ENCODE peak calls at places on chromosomes 2 and 18, in six cellular contexts. K, Z, V, L, G and U are unnamed samples. For H3K4me1, the result is how much of the 10 kb centered on the place peaks cover.

GRCh38 chr2:236286866-236287545 is 22.8 kb upstream of the ASB18 start:
- DNase-seq in K (no peak), Z (peak), V (no peak), L (no peak), G (no peak), U (no peak)

GRCh38 chr2:226131299-226131784 is 668.3 kb downstream of the IRS1 start:
- DNase-seq in K (no peak), Z (no peak), V (no peak), L (no peak), G (no peak), U (no peak)

GRCh38 chr2:127153691-127154158 is 46.8 kb upstream of the BIN1 start:
- DNase-seq in K (no peak), Z (peak), V (no peak), L (no peak), G (no peak), U (no peak)

GRCh38 chr2:44526352-44526751 is 164.6 kb downstream of the CAMKMT start:
- DNase-seq in K (no peak), Z (no peak), V (no peak), L (no peak), G (no peak), U (no peak)

GRCh38 chr2:223526106-223526505 is 76.1 kb downstream of the SCG2 start:
- DNase-seq in K (no peak), Z (no peak), V (no peak), L (no peak), G (no peak), U (no peak)

GRCh38 chr2:120192280-120192679 is 30.9 kb downstream of the TMEM185B start:
- DNase-seq in K (no peak), Z (no peak), V (no peak), L (no peak), G (no peak), U (no peak)

GRCh38 chr2:149561309-149561926 is 26.2 kb downstream of the MMADHC start:
- DNase-seq in K (no peak), Z (peak), V (no peak), L (no peak), G (peak), U (no peak)

GRCh38 chr2:25145803-25146202 is 22.6 kb downstream of the POMC start:
- DNase-seq in K (no peak), Z (no peak), V (no peak), L (no peak), G (no peak), U (no peak)

GRCh38 chr18:36828157-36828629 is 609 bp downstream of the TPGS2 start:
- DNase-seq in K (no peak), Z (peak), V (no peak), L (no peak), G (peak), U (no peak)

GRCh38 chr2:192148620-192149321 is 46.0 kb downstream of the TMEFF2 start:
- DNase-seq in K (no peak), Z (peak), V (no peak), L (no peak), G (no peak), U (no peak)

GRCh38 chr2:241000831-241001321 is 2.5 kb downstream of the SNED1 start:
- DNase-seq in K (peak), Z (no peak), V (peak), L (no peak), G (no peak), U (peak)

GRCh38 chr2:222294996-222295367 is 3.8 kb downstream of the PAX3 start:
- DNase-seq in K (no peak), Z (no peak), V (no peak), L (no peak), G (peak), U (no peak)

GRCh38 chr2:152627010-152627957 is 90.0 kb downstream of the PRPF40A start:
- DNase-seq in K (no peak), Z (peak), V (no peak), L (no peak), G (peak), U (no peak)

GRCh38 chr2:100929142-100929541 is 72.9 kb upstream of the RPL31 start:
- DNase-seq in K (no peak), Z (peak), V (no peak), L (no peak), G (no peak), U (no peak)

GRCh38 chr2:27231921-27232320 is 14.8 kb downstream of the CAD start:
- DNase-seq in K (no peak), Z (no peak), V (no peak), L (no peak), G (no peak), U (no peak)

GRCh38 chr2:211745295-211746097 is 793.1 kb downstream of the ERBB4 start:
- DNase-seq in K (peak), Z (peak), V (no peak), L (no peak), G (peak), U (peak)

GRCh38 chr2:129906861-129907235 is 72.6 kb upstream of the RAB6C start:
- DNase-seq in K (no peak), Z (no peak), V (no peak), L (no peak), G (no peak), U (no peak)

GRCh38 chr2:101540518-101540917 is 65.6 kb upstream of the RFX8 start:
- DNase-seq in K (no peak), Z (peak), V (no peak), L (no peak), G (no peak), U (no peak)

GRCh38 chr2:170377469-170378207 is 199.7 kb downstream of the MYO3B start:
- DNase-seq in K (no peak), Z (no peak), V (no peak), L (no peak), G (no peak), U (no peak)

GRCh38 chr2:152054593-152054992 is 44.3 kb downstream of the CACNB4 start:
- DNase-seq in K (no peak), Z (peak), V (no peak), L (no peak), G (no peak), U (no peak)

GRCh38 chr2:62200291-62200841 is 4.5 kb downstream of the B3GNT2 start:
- DNase-seq in K (no peak), Z (no peak), V (no peak), L (no peak), G (no peak), U (no peak)

GRCh38 chr2:129935118-129935517 is 44.3 kb upstream of the RAB6C start:
- DNase-seq in K (no peak), Z (no peak), V (no peak), L (no peak), G (peak), U (no peak)

GRCh38 chr2:188600536-188601210 is 309.0 kb downstream of the GULP1 start:
- DNase-seq in K (no peak), Z (peak), V (no peak), L (no peak), G (no peak), U (no peak)

GRCh38 chr2:71880846-71881610 is 266.6 kb downstream of the CYP26B1 start:
- DNase-seq in K (peak), Z (peak), V (peak), L (peak), G (no peak), U (no peak)

GRCh38 chr2:28751956-28752607 is 452 bp downstream of the PPP1CB start:
- DNase-seq in K (peak), Z (no peak), V (no peak), L (no peak), G (peak), U (no peak)

GRCh38 chr2:45706028-45706427 is 54.6 kb downstream of the PRKCE start:
- DNase-seq in K (no peak), Z (no peak), V (no peak), L (no peak), G (no peak), U (no peak)

GRCh38 chr2:198287706-198288105 is 483.3 kb downstream of the PLCL1 start:
- DNase-seq in K (no peak), Z (peak), V (no peak), L (no peak), G (no peak), U (no peak)

GRCh38 chr2:99386011-99386410 is 48.8 kb downstream of the EIF5B start:
- DNase-seq in K (no peak), Z (no peak), V (no peak), L (no peak), G (no peak), U (no peak)

GRCh38 chr18:62024983-62025382 is 132.2 kb upstream of the RNF152 start:
- DNase-seq in K (no peak), Z (no peak), V (no peak), L (no peak), G (no peak), U (no peak)

GRCh38 chr18:22559414-22560282 is 141.9 kb upstream of the CTAGE1 start:
- DNase-seq in K (peak), Z (peak), V (no peak), L (no peak), G (peak), U (peak)

GRCh38 chr18:22560797-22561196 is 143.1 kb upstream of the CTAGE1 start:
- DNase-seq in K (no peak), Z (no peak), V (no peak), L (no peak), G (no peak), U (no peak)

GRCh38 chr18:22558945-22559385 is 141.2 kb upstream of the CTAGE1 start:
- DNase-seq in K (peak), Z (peak), V (no peak), L (peak), G (peak), U (peak)

GRCh38 chr18:22557160-22557941 is 139.6 kb upstream of the CTAGE1 start:
- DNase-seq in K (no peak), Z (no peak), V (no peak), L (no peak), G (peak), U (no peak)

GRCh38 chr18:22560283-22560627 is 142.5 kb upstream of the CTAGE1 start:
- DNase-seq in K (no peak), Z (no peak), V (no peak), L (no peak), G (no peak), U (no peak)
- H3K4me1 ChIP-seq in K (under half), Z (under half), V (under half), L (under half), G (under half), U (under half)

GRCh38 chr2:69308338-69308737 is 78.7 kb downstream of the GFPT1 start:
- DNase-seq in K (no peak), Z (no peak), V (no peak), L (no peak), G (no peak), U (no peak)

GRCh38 chr2:69310267-69310666 is 76.8 kb downstream of the GFPT1 start:
- DNase-seq in K (no peak), Z (no peak), V (no peak), L (no peak), G (no peak), U (no peak)

GRCh38 chr2:69307696-69308064 is 79.3 kb downstream of the GFPT1 start:
- DNase-seq in K (no peak), Z (no peak), V (no peak), L (no peak), G (no peak), U (no peak)

GRCh38 chr2:69309336-69310048 is 77.5 kb downstream of the GFPT1 start:
- DNase-seq in K (peak), Z (peak), V (no peak), L (no peak), G (no peak), U (peak)

GRCh38 chr2:69311017-69311416 is 76.0 kb downstream of the GFPT1 start:
- DNase-seq in K (no peak), Z (no peak), V (no peak), L (no peak), G (no peak), U (no peak)
- H3K4me1 ChIP-seq in K (under half), Z (under half), V (under half), L (under half), G (under half), U (under half)

GRCh38 chr2:38000485-38001222 is 75.3 kb downstream of the CYP1B1 start:
- DNase-seq in K (no peak), Z (no peak), V (no peak), L (no peak), G (no peak), U (no peak)
- H3K4me1 ChIP-seq in K (under half), Z (under half), V (under half), L (under half), G (under half), U (under half)

GRCh38 chr2:3257166-3257565 is 120.5 kb downstream of the EIPR1 start:
- DNase-seq in K (no peak), Z (peak), V (no peak), L (no peak), G (no peak), U (no peak)

GRCh38 chr2:3256157-3256556 is 121.5 kb downstream of the EIPR1 start:
- DNase-seq in K (no peak), Z (no peak), V (no peak), L (no peak), G (no peak), U (no peak)

GRCh38 chr2:3256655-3257054 is 121.0 kb downstream of the EIPR1 start:
- DNase-seq in K (no peak), Z (no peak), V (no peak), L (no peak), G (no peak), U (no peak)

GRCh38 chr2:3260959-3261358 is 116.7 kb downstream of the EIPR1 start:
- DNase-seq in K (no peak), Z (no peak), V (no peak), L (no peak), G (no peak), U (no peak)

GRCh38 chr2:3257842-3258241 is 119.8 kb downstream of the EIPR1 start:
- DNase-seq in K (no peak), Z (no peak), V (no peak), L (no peak), G (no peak), U (no peak)
- H3K4me1 ChIP-seq in K (under half), Z (under half), V (under half), L (under half), G (under half), U (under half)

GRCh38 chr2:344811-345210 is 56.9 kb upstream of the ALKAL2 start:
- DNase-seq in K (no peak), Z (no peak), V (no peak), L (no peak), G (no peak), U (no peak)

GRCh38 chr2:336360-336759 is 48.5 kb upstream of the ALKAL2 start:
- DNase-seq in K (no peak), Z (no peak), V (no peak), L (no peak), G (no peak), U (no peak)

GRCh38 chr2:343355-343754 is 55.5 kb upstream of the ALKAL2 start:
- DNase-seq in K (no peak), Z (no peak), V (no peak), L (no peak), G (no peak), U (no peak)

GRCh38 chr2:341912-342311 is 54.0 kb upstream of the ALKAL2 start:
- DNase-seq in K (no peak), Z (no peak), V (no peak), L (no peak), G (no peak), U (no peak)

GRCh38 chr2:341017-341542 is 53.2 kb upstream of the ALKAL2 start:
- DNase-seq in K (no peak), Z (no peak), V (no peak), L (no peak), G (no peak), U (no peak)
- H3K4me1 ChIP-seq in K (under half), Z (under half), V (under half), L (under half), G (under half), U (under half)